ENCODE peak calls at places on chromosomes 11 and 22, in seven cellular contexts. R is AG04449; I is CD8-positive, alpha-beta memory T cell; K is osteoblast; B is uterus; T is mesendoderm; P is adrenal gland. Y is an unnamed sample.

GRCh38 chr22:49281467-49282340 is 546.0 kb downstream of the BRD1 start:
- DNase-seq in K (no peak), T (no peak), P (no peak), R (no peak), I (no peak), B (no peak), Y (no peak)

GRCh38 chr11:118263694-118264567 is at the start of gene MPZL2:
- DNase-seq in K (no peak), P (no peak), I (no peak), R (no peak), T (peak), B (peak), Y (no peak)

GRCh38 chr22:38924197-38924952 is 33.0 kb upstream of the APOBEC3A start:
- DNase-seq in R (peak), I (no peak), K (peak), T (no peak), P (peak), B (peak), Y (peak)

GRCh38 chr11:113411536-113411935 is 24.0 kb downstream of the ANKK1 start:
- DNase-seq in I (no peak), B (no peak), R (no peak), P (no peak), T (no peak), K (peak), Y (no peak)

GRCh38 chr11:96465537-96465936 is 75.7 kb downstream of the JRKL start:
- DNase-seq in T (no peak), K (no peak), I (no peak), B (no peak), P (no peak), R (no peak), Y (no peak)

GRCh38 chr11:58613228-58613627 is 9.2 kb upstream of the CNTF start:
- DNase-seq in K (no peak), B (no peak), T (no peak), P (no peak), R (no peak), I (no peak), Y (no peak)

GRCh38 chr11:120168960-120169681 is 31.2 kb upstream of the TRIM29 start:
- DNase-seq in K (peak), R (no peak), I (peak), P (peak), T (peak), B (no peak), Y (no peak)

GRCh38 chr11:127620660-127621059 is 620.1 kb upstream of the KIRREL3 start:
- DNase-seq in R (no peak), T (no peak), P (no peak), I (no peak), B (no peak), K (no peak), Y (no peak)

GRCh38 chr11:40215605-40216004 is 1243.8 kb downstream of the LRRC4C start:
- DNase-seq in I (no peak), B (no peak), P (no peak), T (no peak), K (no peak), R (no peak), Y (no peak)

GRCh38 chr11:59756845-59757244 is 1.7 kb downstream of the STX3 start:
- DNase-seq in B (peak), T (peak), K (peak), P (peak), R (no peak), I (no peak), Y (no peak)

GRCh38 chr22:25353516-25354445 is 134.3 kb downstream of the CRYBB2 start:
- DNase-seq in T (no peak), P (no peak), I (no peak), B (no peak), K (peak), R (no peak), Y (no peak)

GRCh38 chr11:94473177-94473799 is 20.4 kb downstream of the MRE11 start:
- DNase-seq in K (no peak), T (peak), B (no peak), R (no peak), P (no peak), I (peak), Y (no peak)

GRCh38 chr11:76666408-76666807 is 4.1 kb downstream of the LRRC32 start:
- DNase-seq in R (no peak), K (peak), I (no peak), P (no peak), T (no peak), B (peak), Y (no peak)

GRCh38 chr11:119780264-119780953 is 51.4 kb upstream of the NECTIN1 start:
- DNase-seq in R (no peak), K (no peak), P (no peak), B (peak), T (no peak), I (no peak), Y (no peak)

GRCh38 chr11:81989093-81989492 is 744.6 kb downstream of the FAM181B start:
- DNase-seq in K (peak), R (no peak), I (no peak), T (no peak), P (no peak), B (no peak), Y (no peak)

GRCh38 chr11:1163911-1164735 is 6.4 kb downstream of the MUC5AC start:
- DNase-seq in K (peak), T (no peak), R (no peak), P (no peak), I (no peak), B (no peak), Y (no peak)

GRCh38 chr11:28674432-28675076 is 566.4 kb downstream of the METTL15 start:
- DNase-seq in K (peak), I (no peak), P (no peak), R (peak), B (no peak), T (peak), Y (peak)

DNA sequence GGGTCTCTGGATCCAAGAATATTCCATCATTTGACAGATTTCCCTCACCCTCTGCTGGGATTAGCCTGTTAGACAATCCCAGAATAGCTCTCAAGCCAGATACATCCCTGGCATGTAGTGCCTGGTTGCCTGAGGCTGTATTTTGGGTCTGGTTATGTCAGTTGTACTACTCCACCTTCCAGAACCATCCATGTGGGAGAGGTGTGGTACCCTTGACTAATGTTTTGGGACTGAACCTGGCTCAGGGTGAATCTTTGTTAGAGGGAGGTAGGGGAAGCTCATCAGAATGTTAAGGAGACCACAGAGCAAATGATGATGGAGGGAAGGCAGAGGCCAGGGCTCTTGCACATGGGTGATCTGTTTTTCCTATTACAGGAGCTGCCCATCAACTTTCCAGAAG is 5.2 kb downstream of the C11orf52 start:
- DNase-seq in B (no peak), K (peak), R (no peak), P (no peak), I (no peak), T (no peak), Y (no peak)
- H3K4me3 ChIP-seq in B (no peak), K (no peak), R (no peak), P (no peak), I (no peak), T (no peak), Y (no peak)

GRCh38 chr11:20707876-20708275 is 38.5 kb downstream of the NELL1 start:
- DNase-seq in B (no peak), T (no peak), K (no peak), I (no peak), R (no peak), P (no peak), Y (no peak)
- H3K4me3 ChIP-seq in B (no peak), T (no peak), K (no peak), I (no peak), R (no peak), P (no peak), Y (no peak)

GRCh38 chr11:115761817-115762216 is 257.6 kb upstream of the CADM1 start:
- DNase-seq in K (no peak), T (no peak), B (no peak), R (no peak), I (no peak), P (no peak), Y (no peak)

GRCh38 chr11:115759622-115760527 is 255.7 kb upstream of the CADM1 start:
- DNase-seq in B (no peak), T (peak), I (no peak), R (no peak), P (peak), K (peak), Y (no peak)

GRCh38 chr11:115761348-115761747 is 257.1 kb upstream of the CADM1 start:
- DNase-seq in P (no peak), T (no peak), B (no peak), R (no peak), I (no peak), K (no peak), Y (no peak)

GRCh38 chr11:115760921-115761320 is 256.7 kb upstream of the CADM1 start:
- DNase-seq in B (no peak), K (no peak), I (no peak), P (no peak), T (no peak), R (no peak), Y (no peak)

GRCh38 chr11:115760528-115760837 is 256.3 kb upstream of the CADM1 start:
- DNase-seq in I (no peak), B (no peak), T (peak), R (no peak), K (peak), P (no peak), Y (no peak)
- H3K4me3 ChIP-seq in I (no peak), B (peak), T (no peak), R (peak), K (no peak), P (peak), Y (no peak)

GRCh38 chr11:70849031-70849430 is 403.3 kb downstream of the SHANK2 start:
- DNase-seq in P (no peak), B (no peak), I (no peak), R (no peak), K (no peak), T (no peak), Y (no peak)
- H3K4me3 ChIP-seq in P (no peak), B (no peak), I (no peak), R (no peak), K (no peak), T (no peak), Y (no peak)

DNA sequence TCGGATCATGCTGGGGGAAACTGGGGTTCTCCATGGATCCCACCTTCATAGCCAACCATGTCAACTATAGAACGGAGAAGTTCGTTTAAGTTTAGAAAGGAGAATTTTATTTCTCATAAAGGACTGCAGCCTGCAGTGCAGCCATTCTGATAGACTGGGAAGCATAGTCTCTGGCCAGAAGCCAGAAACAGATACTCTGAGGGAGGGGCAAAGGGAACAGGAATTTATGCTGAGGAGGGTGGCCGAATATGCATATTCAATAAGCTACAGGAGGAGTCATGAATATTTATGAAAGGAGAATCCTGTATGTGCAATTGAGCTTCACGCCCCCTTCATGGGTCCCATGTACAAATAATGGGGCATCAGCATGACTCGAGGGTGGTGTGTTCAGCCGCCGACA is 200.0 kb downstream of the CWF19L2 start:
- DNase-seq in R (no peak), T (no peak), P (no peak), K (no peak), I (no peak), B (no peak), Y (no peak)
- H3K4me3 ChIP-seq in R (no peak), T (no peak), P (no peak), K (no peak), I (no peak), B (no peak), Y (no peak)

DNA sequence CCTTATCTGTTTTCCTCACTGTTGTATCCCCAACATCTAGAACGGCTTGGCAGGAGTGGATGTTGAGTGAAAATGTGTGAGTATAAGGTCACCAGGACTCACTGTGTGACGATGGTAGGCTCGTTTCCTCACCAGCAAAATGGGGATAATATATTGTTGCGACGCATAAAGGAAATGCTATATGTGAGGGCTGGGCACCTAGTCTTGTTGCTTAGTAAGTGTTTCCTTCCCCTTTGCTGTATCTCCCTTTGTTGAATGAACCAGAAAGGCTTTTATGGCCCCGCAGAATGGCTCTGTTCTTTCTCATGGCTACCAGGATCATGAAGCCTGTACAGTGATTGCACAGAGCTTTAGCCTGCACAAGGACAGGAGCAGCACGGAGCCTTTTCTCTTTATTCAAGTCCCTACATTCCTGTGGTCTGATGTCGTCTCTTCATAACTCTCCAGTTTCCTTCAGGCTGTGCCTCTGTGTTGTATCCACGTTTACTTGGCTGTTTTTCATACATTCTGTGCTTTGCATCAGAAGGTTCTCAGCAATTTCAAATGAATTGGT is 5.4 kb downstream of the TNRC6B start:
- DNase-seq in B (no peak), P (no peak), T (peak), K (peak), R (peak), I (no peak), Y (no peak)
- H3K4me3 ChIP-seq in B (no peak), P (no peak), T (no peak), K (peak), R (peak), I (peak), Y (peak)